ENCODE peak calls at places on chromosomes 5 and 9, in nine cellular contexts. One of them, this sample, is unnamed. For H3K27me3, the result is how much of the 10 kb centered on the place peaks cover.

GRCh38 chr5:157570801-157571200 is 4.8 kb downstream of the ADAM19 start:
- DNase-seq in cardiac muscle cell: no peak
- DNase-seq in dorsolateral prefrontal cortex: no peak
- DNase-seq in tibial nerve: no peak
- DNase-seq in suprapubic skin: no peak
- DNase-seq in body of pancreas: no peak
- DNase-seq in right lobe of liver: no peak
- DNase-seq in right atrium auricular region: no peak
- DNase-seq in heart right ventricle: no peak
- DNase-seq in this sample: no peak

GRCh38 chr9:89187950-89188349 is 9.3 kb upstream of the SHC3 start:
- DNase-seq in suprapubic skin: no peak
- DNase-seq in heart right ventricle: no peak
- DNase-seq in dorsolateral prefrontal cortex: no peak
- DNase-seq in tibial nerve: no peak
- DNase-seq in cardiac muscle cell: no peak
- DNase-seq in body of pancreas: no peak
- DNase-seq in right lobe of liver: no peak
- DNase-seq in right atrium auricular region: no peak
- DNase-seq in this sample: no peak

GRCh38 chr5:172864747-172865146 is 30.7 kb downstream of the ERGIC1 start:
- DNase-seq in cardiac muscle cell: no peak
- DNase-seq in suprapubic skin: no peak
- DNase-seq in body of pancreas: no peak
- DNase-seq in right lobe of liver: no peak
- DNase-seq in dorsolateral prefrontal cortex: no peak
- DNase-seq in right atrium auricular region: no peak
- DNase-seq in tibial nerve: no peak
- DNase-seq in heart right ventricle: no peak
- DNase-seq in this sample: no peak

GRCh38 chr9:72579880-72580570 is 58.6 kb downstream of the TMC1 start:
- DNase-seq in heart right ventricle: no peak
- DNase-seq in suprapubic skin: no peak
- DNase-seq in tibial nerve: no peak
- DNase-seq in dorsolateral prefrontal cortex: no peak
- DNase-seq in body of pancreas: no peak
- DNase-seq in right atrium auricular region: no peak
- DNase-seq in right lobe of liver: no peak
- DNase-seq in cardiac muscle cell: peak
- DNase-seq in this sample: no peak

GRCh38 chr5:103434057-103434456 is 128.5 kb downstream of the NUDT12 start:
- DNase-seq in body of pancreas: no peak
- DNase-seq in right atrium auricular region: no peak
- DNase-seq in suprapubic skin: no peak
- DNase-seq in dorsolateral prefrontal cortex: no peak
- DNase-seq in cardiac muscle cell: no peak
- DNase-seq in tibial nerve: no peak
- DNase-seq in right lobe of liver: no peak
- DNase-seq in heart right ventricle: no peak
- DNase-seq in this sample: no peak

GRCh38 chr5:181217111-181217804 is 5.8 kb upstream of the TRIM41 start:
- DNase-seq in tibial nerve: peak
- DNase-seq in suprapubic skin: no peak
- DNase-seq in dorsolateral prefrontal cortex: peak
- DNase-seq in heart right ventricle: peak
- DNase-seq in right atrium auricular region: no peak
- DNase-seq in body of pancreas: peak
- DNase-seq in cardiac muscle cell: peak
- DNase-seq in right lobe of liver: no peak
- DNase-seq in this sample: peak

GRCh38 chr5:172942556-172942955 is 16.7 kb upstream of the RPL26L1 start:
- DNase-seq in suprapubic skin: no peak
- DNase-seq in heart right ventricle: no peak
- DNase-seq in right atrium auricular region: no peak
- DNase-seq in cardiac muscle cell: no peak
- DNase-seq in dorsolateral prefrontal cortex: no peak
- DNase-seq in body of pancreas: no peak
- DNase-seq in tibial nerve: no peak
- DNase-seq in right lobe of liver: no peak
- DNase-seq in this sample: no peak

GRCh38 chr9:76403352-76403751 is 9.1 kb upstream of the RFK start:
- DNase-seq in right lobe of liver: peak
- DNase-seq in body of pancreas: no peak
- DNase-seq in heart right ventricle: no peak
- DNase-seq in right atrium auricular region: no peak
- DNase-seq in tibial nerve: peak
- DNase-seq in cardiac muscle cell: peak
- DNase-seq in suprapubic skin: no peak
- DNase-seq in dorsolateral prefrontal cortex: no peak
- DNase-seq in this sample: no peak

GRCh38 chr5:53475320-53475719 is 5.1 kb upstream of the FST start:
- DNase-seq in heart right ventricle: no peak
- DNase-seq in cardiac muscle cell: no peak
- DNase-seq in right lobe of liver: no peak
- DNase-seq in tibial nerve: no peak
- DNase-seq in suprapubic skin: no peak
- DNase-seq in right atrium auricular region: no peak
- DNase-seq in body of pancreas: no peak
- DNase-seq in dorsolateral prefrontal cortex: no peak
- DNase-seq in this sample: no peak

GRCh38 chr5:53473644-53474043 is 6.8 kb upstream of the FST start:
- DNase-seq in right lobe of liver: no peak
- DNase-seq in right atrium auricular region: no peak
- DNase-seq in tibial nerve: no peak
- DNase-seq in body of pancreas: no peak
- DNase-seq in dorsolateral prefrontal cortex: no peak
- DNase-seq in heart right ventricle: no peak
- DNase-seq in suprapubic skin: no peak
- DNase-seq in cardiac muscle cell: no peak
- DNase-seq in this sample: no peak

GRCh38 chr5:53472720-53473510 is 7.5 kb upstream of the FST start:
- DNase-seq in right atrium auricular region: no peak
- DNase-seq in heart right ventricle: no peak
- DNase-seq in dorsolateral prefrontal cortex: no peak
- DNase-seq in suprapubic skin: no peak
- DNase-seq in body of pancreas: no peak
- DNase-seq in cardiac muscle cell: no peak
- DNase-seq in right lobe of liver: no peak
- DNase-seq in tibial nerve: no peak
- DNase-seq in this sample: no peak

GRCh38 chr5:53472279-53472678 is 8.2 kb upstream of the FST start:
- DNase-seq in heart right ventricle: no peak
- DNase-seq in tibial nerve: no peak
- DNase-seq in suprapubic skin: no peak
- DNase-seq in cardiac muscle cell: no peak
- DNase-seq in right atrium auricular region: no peak
- DNase-seq in dorsolateral prefrontal cortex: no peak
- DNase-seq in body of pancreas: no peak
- DNase-seq in right lobe of liver: no peak
- DNase-seq in this sample: no peak

DNA sequence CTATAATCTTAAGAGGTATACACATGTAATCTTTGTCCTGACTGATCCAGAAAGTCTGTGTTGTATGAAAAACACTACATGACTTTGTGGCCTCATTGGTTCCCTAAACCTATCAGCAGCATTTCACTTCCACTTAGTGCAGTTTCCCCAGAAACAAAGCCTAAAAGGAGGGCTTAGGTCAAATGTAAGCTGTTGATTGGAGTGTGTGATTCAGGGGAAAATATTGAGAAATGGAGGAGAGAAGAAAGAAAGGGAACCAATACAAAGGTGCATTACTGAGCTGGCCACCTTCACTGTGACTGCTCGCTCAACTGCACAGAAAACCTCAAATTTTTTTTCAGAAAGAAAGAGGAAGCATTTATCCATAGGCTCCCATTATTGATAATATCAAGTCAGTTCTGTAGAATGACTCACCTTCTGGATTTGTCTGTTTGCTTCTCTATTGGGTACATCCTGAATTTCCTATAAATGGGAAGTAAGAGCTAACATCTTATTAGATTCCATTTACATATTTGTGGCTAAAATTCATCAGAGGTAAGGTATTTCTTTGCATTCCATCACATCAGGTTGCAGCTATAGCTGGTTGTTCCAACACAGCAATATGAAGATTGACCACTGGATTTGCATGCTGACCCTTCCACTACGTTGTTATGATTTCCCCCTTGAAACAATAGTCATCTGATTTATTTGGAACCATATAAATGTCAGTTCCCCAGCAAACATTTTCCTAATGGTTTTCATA is 10.3 kb upstream of the FST start:
- DNase-seq in right lobe of liver: no peak
- DNase-seq in right atrium auricular region: no peak
- DNase-seq in dorsolateral prefrontal cortex: no peak
- DNase-seq in heart right ventricle: no peak
- DNase-seq in cardiac muscle cell: no peak
- DNase-seq in suprapubic skin: no peak
- DNase-seq in tibial nerve: no peak
- DNase-seq in body of pancreas: no peak
- DNase-seq in this sample: no peak
- H3K27ac ChIP-seq in right lobe of liver: no peak
- H3K27ac ChIP-seq in right atrium auricular region: no peak
- H3K27ac ChIP-seq in dorsolateral prefrontal cortex: no peak
- H3K27ac ChIP-seq in heart right ventricle: no peak
- H3K27ac ChIP-seq in cardiac muscle cell: no peak
- H3K27ac ChIP-seq in suprapubic skin: no peak
- H3K27ac ChIP-seq in tibial nerve: no peak
- H3K27ac ChIP-seq in body of pancreas: no peak
- H3K27ac ChIP-seq in this sample: no peak

GRCh38 chr5:1387876-1388275 is 43.0 kb upstream of the CLPTM1L start:
- DNase-seq in tibial nerve: no peak
- DNase-seq in right lobe of liver: no peak
- DNase-seq in right atrium auricular region: no peak
- DNase-seq in suprapubic skin: no peak
- DNase-seq in cardiac muscle cell: no peak
- DNase-seq in heart right ventricle: no peak
- DNase-seq in dorsolateral prefrontal cortex: no peak
- DNase-seq in body of pancreas: no peak
- DNase-seq in this sample: no peak

GRCh38 chr5:1387059-1387755 is 42.3 kb upstream of the CLPTM1L start:
- DNase-seq in cardiac muscle cell: no peak
- DNase-seq in right lobe of liver: no peak
- DNase-seq in dorsolateral prefrontal cortex: no peak
- DNase-seq in suprapubic skin: no peak
- DNase-seq in body of pancreas: no peak
- DNase-seq in right atrium auricular region: no peak
- DNase-seq in tibial nerve: no peak
- DNase-seq in heart right ventricle: no peak
- DNase-seq in this sample: no peak

GRCh38 chr5:1384521-1384920 is 39.6 kb upstream of the CLPTM1L start:
- DNase-seq in right lobe of liver: no peak
- DNase-seq in suprapubic skin: no peak
- DNase-seq in body of pancreas: no peak
- DNase-seq in tibial nerve: no peak
- DNase-seq in cardiac muscle cell: no peak
- DNase-seq in dorsolateral prefrontal cortex: no peak
- DNase-seq in right atrium auricular region: no peak
- DNase-seq in heart right ventricle: no peak
- DNase-seq in this sample: no peak

GRCh38 chr5:1385395-1386273 is 40.7 kb upstream of the CLPTM1L start:
- DNase-seq in suprapubic skin: peak
- DNase-seq in cardiac muscle cell: peak
- DNase-seq in tibial nerve: peak
- DNase-seq in right lobe of liver: peak
- DNase-seq in right atrium auricular region: peak
- DNase-seq in heart right ventricle: peak
- DNase-seq in dorsolateral prefrontal cortex: peak
- DNase-seq in body of pancreas: peak
- DNase-seq in this sample: peak

GRCh38 chr5:1386274-1386717 is 41.4 kb upstream of the CLPTM1L start:
- DNase-seq in dorsolateral prefrontal cortex: no peak
- DNase-seq in tibial nerve: no peak
- DNase-seq in right lobe of liver: peak
- DNase-seq in body of pancreas: peak
- DNase-seq in suprapubic skin: no peak
- DNase-seq in right atrium auricular region: no peak
- DNase-seq in heart right ventricle: peak
- DNase-seq in cardiac muscle cell: peak
- DNase-seq in this sample: peak
- TF ChIP-seq CTCF in dorsolateral prefrontal cortex: no peak
- TF ChIP-seq CTCF in tibial nerve: no peak
- TF ChIP-seq CTCF in right lobe of liver: no peak
- TF ChIP-seq CTCF in body of pancreas: no peak
- TF ChIP-seq CTCF in suprapubic skin: no peak
- TF ChIP-seq CTCF in right atrium auricular region: no peak
- TF ChIP-seq CTCF in heart right ventricle: no peak
- TF ChIP-seq CTCF in cardiac muscle cell: no peak
- TF ChIP-seq CTCF in this sample: no peak

GRCh38 chr9:128455849-128456612 is at the start of gene ODF2:
- DNase-seq in body of pancreas: peak
- DNase-seq in right lobe of liver: peak
- DNase-seq in cardiac muscle cell: peak
- DNase-seq in dorsolateral prefrontal cortex: peak
- DNase-seq in suprapubic skin: peak
- DNase-seq in right atrium auricular region: peak
- DNase-seq in heart right ventricle: peak
- DNase-seq in tibial nerve: peak
- DNase-seq in this sample: peak
- H3K27me3 ChIP-seq in body of pancreas: under half
- H3K27me3 ChIP-seq in right lobe of liver: under half
- H3K27me3 ChIP-seq in cardiac muscle cell: under half
- H3K27me3 ChIP-seq in dorsolateral prefrontal cortex: under half
- H3K27me3 ChIP-seq in suprapubic skin: under half
- H3K27me3 ChIP-seq in right atrium auricular region: under half
- H3K27me3 ChIP-seq in heart right ventricle: under half
- H3K27me3 ChIP-seq in tibial nerve: under half
- H3K27me3 ChIP-seq in this sample: under half

GRCh38 chr5:34690898-34691297 is 34.8 kb downstream of the RAI14 start:
- DNase-seq in tibial nerve: no peak
- DNase-seq in suprapubic skin: no peak
- DNase-seq in heart right ventricle: no peak
- DNase-seq in body of pancreas: no peak
- DNase-seq in right lobe of liver: no peak
- DNase-seq in dorsolateral prefrontal cortex: no peak
- DNase-seq in right atrium auricular region: no peak
- DNase-seq in cardiac muscle cell: no peak
- DNase-seq in this sample: no peak

GRCh38 chr5:34692781-34693180 is 36.7 kb downstream of the RAI14 start:
- DNase-seq in dorsolateral prefrontal cortex: no peak
- DNase-seq in right atrium auricular region: no peak
- DNase-seq in right lobe of liver: no peak
- DNase-seq in body of pancreas: no peak
- DNase-seq in heart right ventricle: no peak
- DNase-seq in cardiac muscle cell: no peak
- DNase-seq in tibial nerve: no peak
- DNase-seq in suprapubic skin: no peak
- DNase-seq in this sample: no peak

GRCh38 chr5:34691326-34691725 is 35.2 kb downstream of the RAI14 start:
- DNase-seq in cardiac muscle cell: peak
- DNase-seq in right lobe of liver: no peak
- DNase-seq in suprapubic skin: no peak
- DNase-seq in right atrium auricular region: no peak
- DNase-seq in tibial nerve: no peak
- DNase-seq in body of pancreas: no peak
- DNase-seq in dorsolateral prefrontal cortex: no peak
- DNase-seq in heart right ventricle: no peak
- DNase-seq in this sample: no peak

GRCh38 chr5:34695275-34696032 is 39.3 kb downstream of the RAI14 start:
- DNase-seq in heart right ventricle: no peak
- DNase-seq in right lobe of liver: no peak
- DNase-seq in cardiac muscle cell: no peak
- DNase-seq in dorsolateral prefrontal cortex: no peak
- DNase-seq in body of pancreas: no peak
- DNase-seq in suprapubic skin: no peak
- DNase-seq in right atrium auricular region: no peak
- DNase-seq in tibial nerve: no peak
- DNase-seq in this sample: no peak

GRCh38 chr5:34694012-34694411 is 37.9 kb downstream of the RAI14 start:
- DNase-seq in right atrium auricular region: no peak
- DNase-seq in tibial nerve: no peak
- DNase-seq in heart right ventricle: no peak
- DNase-seq in cardiac muscle cell: no peak
- DNase-seq in body of pancreas: no peak
- DNase-seq in dorsolateral prefrontal cortex: no peak
- DNase-seq in right lobe of liver: no peak
- DNase-seq in suprapubic skin: no peak
- DNase-seq in this sample: no peak
- H3K27ac ChIP-seq in right atrium auricular region: no peak
- H3K27ac ChIP-seq in tibial nerve: peak
- H3K27ac ChIP-seq in heart right ventricle: no peak
- H3K27ac ChIP-seq in cardiac muscle cell: peak
- H3K27ac ChIP-seq in body of pancreas: no peak
- H3K27ac ChIP-seq in dorsolateral prefrontal cortex: no peak
- H3K27ac ChIP-seq in right lobe of liver: no peak
- H3K27ac ChIP-seq in suprapubic skin: peak
- H3K27ac ChIP-seq in this sample: no peak

This sample was measured in CD4-positive, alpha-beta T cell.